ENCODE peak calls at places on chromosomes 16 and 17, in six cellular contexts. H, G, P, D, V and X are unnamed samples.

GRCh38 chr17:8894673-8895578 is 27.5 kb upstream of the PIK3R6 start:
- DNase-seq in G (no peak), D (peak; percentile 39), P (no peak), V (peak; percentile 69), H (peak; percentile 54), X (peak; percentile 70)

GRCh38 chr17:49753959-49754391 is 10.0 kb downstream of the FAM117A start:
- DNase-seq in P (no peak), G (no peak), D (peak; percentile 64), V (peak; percentile 75), H (no peak), X (no peak)

GRCh38 chr17:17567631-17568030 is 23.9 kb downstream of the PEMT start:
- DNase-seq in P (no peak), G (peak; percentile 37), D (peak; percentile 31), V (peak; percentile 63), H (no peak), X (peak; percentile 82)

GRCh38 chr16:19105891-19106624 is 7.7 kb upstream of the ITPRIPL2 start:
- DNase-seq in D (no peak), P (no peak), H (no peak), G (no peak), V (no peak), X (no peak)

GRCh38 chr17:57704448-57704847 is 40.7 kb downstream of the CCDC182 start:
- DNase-seq in H (no peak), G (no peak), V (no peak), P (no peak), D (no peak), X (no peak)

GRCh38 chr16:86884256-86884655 is 305.9 kb downstream of the FOXL1 start:
- DNase-seq in D (peak; percentile 72), P (no peak), V (no peak), G (no peak), H (no peak), X (no peak)

GRCh38 chr17:80371196-80371595 is 43.8 kb upstream of the ENDOV start:
- DNase-seq in H (no peak), G (no peak), V (no peak), P (no peak), D (no peak), X (no peak)

GRCh38 chr17:82023447-82024241 is 539 bp downstream of the LRRC45 start:
- DNase-seq in H (peak; percentile 28), P (no peak), G (no peak), D (no peak), V (peak; percentile 55), X (no peak)

GRCh38 chr16:61862221-61862620 is 174.0 kb downstream of the CDH8 start:
- DNase-seq in V (no peak), P (no peak), G (no peak), H (no peak), D (no peak), X (no peak)

GRCh38 chr17:40479754-40480480 is 21.5 kb downstream of the TNS4 start:
- DNase-seq in D (no peak), G (no peak), H (no peak), V (no peak), P (no peak), X (no peak)

GRCh38 chr16:30658731-30659506 is 688 bp downstream of the FBRS start:
- DNase-seq in G (peak; percentile 85), P (peak; percentile 84), V (peak; percentile 83), D (peak; percentile 96), H (no peak), X (peak; percentile 73)

GRCh38 chr17:80646328-80646727 is 101.7 kb downstream of the RPTOR start:
- DNase-seq in P (no peak), D (no peak), H (no peak), G (no peak), V (no peak), X (no peak)

GRCh38 chr17:4584125-4584834 is at the start of gene SMTNL2:
- DNase-seq in H (peak; percentile 17), V (no peak), P (no peak), G (no peak), D (no peak), X (no peak)

GRCh38 chr17:10149573-10150399 is 48.6 kb downstream of the GAS7 start:
- DNase-seq in D (no peak), G (no peak), V (no peak), H (peak; percentile 26), P (no peak), X (no peak)

GRCh38 chr16:4371481-4372314 is at the start of gene VASN:
- DNase-seq in D (peak; percentile 78), P (peak; percentile 85), G (no peak), H (peak; percentile 74), V (peak; percentile 82), X (peak; percentile 88)

GRCh38 chr17:75001915-75002843 is 10.3 kb upstream of the MRPL58 start:
- DNase-seq in H (no peak), P (no peak), G (no peak), D (no peak), V (no peak), X (no peak)

GRCh38 chr17:6755731-6756184 is at the start of gene XAF1:
- DNase-seq in H (peak; percentile 37), D (peak; percentile 30), V (no peak), G (no peak), P (peak; percentile 52), X (peak; percentile 46)

GRCh38 chr17:28641579-28641978 is 3.4 kb downstream of the BLTP2 start:
- DNase-seq in V (no peak), D (no peak), H (no peak), P (no peak), G (no peak), X (no peak)

GRCh38 chr17:82014432-82014831 is 8.2 kb downstream of the CENPX start:
- DNase-seq in D (no peak), G (no peak), V (no peak), H (no peak), P (no peak), X (no peak)

GRCh38 chr16:2817496-2818277 is 650 bp downstream of the PRSS21 start:
- DNase-seq in G (no peak), H (no peak), V (no peak), P (peak; percentile 46), D (no peak), X (no peak)

GRCh38 chr16:56558024-56558747 is 6.7 kb upstream of the MT4 start:
- DNase-seq in V (peak; percentile 18), G (no peak), P (no peak), D (peak; percentile 92), H (no peak), X (no peak)

GRCh38 chr16:50354082-50354481 is 14.7 kb downstream of the BRD7 start:
- DNase-seq in D (no peak), H (no peak), G (no peak), V (no peak), P (no peak), X (no peak)

GRCh38 chr16:75266738-75267630 is 15.6 kb upstream of the BCAR1 start:
- DNase-seq in G (no peak), H (no peak), P (peak; percentile 45), D (no peak), V (peak; percentile 29), X (no peak)

GRCh38 chr17:40355123-40355803 is 9.3 kb downstream of the GJD3 start:
- DNase-seq in V (peak; percentile 78), P (peak; percentile 82), D (peak; percentile 58), H (peak; percentile 87), G (no peak), X (peak; percentile 80)

GRCh38 chr16:69179255-69180010 is 7.5 kb upstream of the SNTB2 start:
- DNase-seq in H (no peak), P (peak; percentile 65), G (peak; percentile 59), D (peak; percentile 82), V (peak; percentile 91), X (peak; percentile 87)

GRCh38 chr16:85955566-85955965 is 56.6 kb downstream of the IRF8 start:
- DNase-seq in V (no peak), H (peak; percentile 56), P (no peak), G (no peak), D (no peak), X (no peak)